ENCODE peak calls at places on chromosomes 5 and 9, in nine cellular contexts. N is fibroblast of lung, E is neural progenitor cell, M is WERI-Rb-1, W is left ventricle myocardium inferior, C is neuronal stem cell, S is endothelial cell of umbilical vein, Z is mammary epithelial cell, P is right atrium auricular region. R is an unnamed sample. For H3K9me3, the result is how much of the 10 kb centered on the place peaks cover.

GRCh38 chr9:97773723-97774122 is 76.6 kb upstream of the XPA start:
- DNase-seq in M (no peak), P (peak), W (peak), N (peak), S (no peak), C (no peak), E (no peak), Z (no peak), R (peak)

GRCh38 chr9:71685394-71685793 is 82.9 kb downstream of the CEMIP2 start:
- DNase-seq in M (no peak), C (no peak), E (no peak), N (no peak), W (no peak), S (peak), P (no peak), Z (peak), R (peak)

GRCh38 chr9:101465330-101465915 is 29.8 kb upstream of the ALDOB start:
- DNase-seq in Z (peak), C (peak), S (peak), M (peak), W (no peak), N (peak), P (no peak), E (peak), R (peak)

GRCh38 chr5:111069839-111070238 is 1.7 kb upstream of the TSLP start:
- DNase-seq in N (peak), C (no peak), W (no peak), S (no peak), P (no peak), M (no peak), Z (no peak), E (no peak), R (no peak)

GRCh38 chr9:72292874-72293607 is 72.0 kb downstream of the ZFAND5 start:
- DNase-seq in S (peak), E (no peak), W (no peak), P (peak), Z (peak), N (peak), C (no peak), M (no peak), R (peak)

GRCh38 chr5:105034335-105034734 is 1471.7 kb upstream of the NUDT12 start:
- DNase-seq in E (no peak), C (no peak), S (no peak), N (peak), P (no peak), Z (no peak), M (no peak), W (no peak), R (no peak)

GRCh38 chr9:16627967-16628366 is 242.5 kb downstream of the BNC2 start:
- DNase-seq in Z (no peak), S (peak), W (peak), M (peak), C (no peak), E (no peak), N (peak), P (peak), R (no peak)

GRCh38 chr5:36041537-36041845 is 25.2 kb downstream of the UGT3A2 start:
- DNase-seq in E (peak), M (peak), Z (no peak), N (no peak), W (no peak), C (no peak), S (no peak), P (no peak), R (peak)

GRCh38 chr5:119031047-119031886 is 39.6 kb upstream of the DMXL1 start:
- DNase-seq in N (no peak), S (no peak), W (no peak), M (no peak), E (no peak), C (no peak), P (no peak), Z (no peak), R (no peak)

GRCh38 chr5:178849316-178849715 is 10.4 kb upstream of the ZNF354B start:
- DNase-seq in E (no peak), W (no peak), Z (no peak), S (no peak), P (no peak), C (no peak), M (no peak), N (no peak), R (no peak)

GRCh38 chr9:114894801-114895433 is 35.5 kb downstream of the TNFSF8 start:
- DNase-seq in M (no peak), S (peak), N (peak), C (no peak), P (no peak), E (no peak), W (no peak), Z (peak), R (peak)

GRCh38 chr5:134132372-134133212 is 18.1 kb downstream of the TCF7 start:
- DNase-seq in Z (no peak), N (no peak), E (no peak), C (no peak), W (peak), S (no peak), P (no peak), M (no peak), R (peak)

GRCh38 chr5:172463031-172463430 is 8.7 kb upstream of the SH3PXD2B start:
- DNase-seq in W (no peak), C (no peak), M (no peak), Z (no peak), E (no peak), N (no peak), P (no peak), S (no peak), R (no peak)

GRCh38 chr9:121156263-121156731 is 45.4 kb downstream of the RAB14 start:
- DNase-seq in P (no peak), M (no peak), E (no peak), N (peak), S (peak), Z (peak), W (no peak), C (no peak), R (no peak)

GRCh38 chr5:72138943-72139467 is 31.7 kb downstream of the MAP1B start:
- DNase-seq in M (no peak), E (no peak), Z (peak), S (no peak), N (peak), C (no peak), P (no peak), W (no peak), R (no peak)

GRCh38 chr5:16776611-16777251 is 159.4 kb downstream of the MYO10 start:
- DNase-seq in Z (no peak), C (no peak), S (no peak), W (no peak), M (no peak), N (peak), P (no peak), E (peak), R (peak)

GRCh38 chr5:148043705-148044104 is 20.1 kb upstream of the SPINK5 start:
- DNase-seq in S (no peak), E (no peak), N (no peak), M (no peak), W (no peak), C (no peak), Z (no peak), P (no peak), R (no peak)

GRCh38 chr5:111004291-111004690 is 67.2 kb upstream of the TSLP start:
- DNase-seq in S (no peak), W (no peak), P (no peak), E (no peak), N (no peak), C (no peak), Z (no peak), M (no peak), R (no peak)

GRCh38 chr5:116650544-116650943 is 75.9 kb upstream of the SEMA6A start:
- DNase-seq in M (no peak), S (no peak), Z (no peak), N (no peak), W (no peak), E (no peak), P (no peak), C (no peak), R (no peak)

GRCh38 chr5:120017523-120017922 is 388.2 kb downstream of the FAM170A start:
- DNase-seq in W (no peak), C (no peak), S (no peak), P (no peak), M (no peak), N (peak), E (no peak), Z (peak), R (no peak)

GRCh38 chr5:171307843-171308452 is 1.1 kb upstream of the TLX3 start:
- DNase-seq in C (no peak), S (no peak), M (no peak), E (peak), N (peak), Z (no peak), P (no peak), W (no peak), R (no peak)

GRCh38 chr5:16265141-16265540 is 85.5 kb upstream of the MARCHF11 start:
- DNase-seq in M (no peak), P (no peak), N (no peak), C (no peak), W (no peak), E (no peak), Z (no peak), S (no peak), R (no peak)

GRCh38 chr9:133280387-133280786 is 5.4 kb upstream of the ABO start:
- DNase-seq in C (no peak), Z (no peak), W (no peak), S (no peak), N (no peak), E (no peak), M (no peak), P (no peak), R (peak)

GRCh38 chr5:173517648-173518047 is 98.8 kb downstream of the BOD1 start:
- DNase-seq in S (no peak), P (no peak), C (no peak), N (no peak), E (peak), M (no peak), W (no peak), Z (no peak), R (no peak)

GRCh38 chr9:93088656-93089015 is 7.4 kb upstream of the CARD19 start:
- DNase-seq in M (no peak), Z (no peak), N (no peak), P (peak), C (no peak), S (no peak), E (no peak), W (no peak), R (no peak)

GRCh38 chr5:159509002-159509660 is 178.8 kb upstream of the IL12B start:
- DNase-seq in P (no peak), S (no peak), M (no peak), E (no peak), Z (no peak), W (no peak), C (no peak), N (no peak), R (no peak)

GRCh38 chr5:149636861-149637246 is 55.6 kb downstream of the ARHGEF37 start:
- DNase-seq in Z (peak), W (no peak), E (peak), M (peak), P (no peak), S (peak), N (peak), C (peak), R (peak)

GRCh38 chr9:129412814-129413536 is 207.9 kb downstream of the C9orf50 start:
- DNase-seq in N (peak), C (no peak), S (peak), M (peak), W (peak), E (peak), Z (peak), P (peak), R (peak)

GRCh38 chr5:57862471-57863282 is 380.1 kb upstream of the ACTBL2 start:
- DNase-seq in N (peak), C (no peak), M (no peak), P (no peak), W (no peak), Z (peak), E (no peak), S (no peak), R (no peak)

GRCh38 chr9:4585135-4585534 is 77.0 kb upstream of the PLPP6 start:
- DNase-seq in M (no peak), P (no peak), C (no peak), W (no peak), E (no peak), N (no peak), S (no peak), Z (no peak), R (no peak)

GRCh38 chr9:100011062-100011681 is 87.6 kb downstream of the ERP44 start:
- DNase-seq in N (peak), W (no peak), M (peak), P (no peak), S (peak), E (peak), C (peak), Z (peak), R (peak)

GRCh38 chr5:153573326-153574033 is 83.0 kb downstream of the GRIA1 start:
- DNase-seq in E (no peak), P (no peak), S (no peak), W (peak), M (no peak), Z (peak), C (no peak), N (no peak), R (no peak)

GRCh38 chr9:123599781-123600180 is 243.8 kb downstream of the CRB2 start:
- DNase-seq in S (no peak), P (no peak), Z (no peak), C (no peak), M (no peak), E (no peak), N (no peak), W (no peak), R (no peak)

GRCh38 chr9:79745752-79746336 is 174.1 kb downstream of the TLE4 start:
- DNase-seq in S (no peak), P (no peak), W (no peak), Z (no peak), M (no peak), N (no peak), E (no peak), C (no peak), R (no peak)

GRCh38 chr9:81665514-81665838 is 23.9 kb downstream of the TLE1 start:
- DNase-seq in C (no peak), S (no peak), W (no peak), Z (no peak), P (no peak), M (no peak), N (peak), E (peak), R (no peak)

GRCh38 chr5:124180523-124181461 is 565.6 kb downstream of the ZNF608 start:
- DNase-seq in S (no peak), P (no peak), E (peak), N (peak), Z (no peak), W (no peak), C (no peak), M (no peak), R (peak)

GRCh38 chr5:34905564-34905963 is 9.7 kb downstream of the RAD1 start:
- DNase-seq in C (no peak), S (peak), W (no peak), Z (no peak), P (no peak), N (peak), E (no peak), M (no peak), R (no peak)

GRCh38 chr9:15354713-15355112 is 47.7 kb upstream of the TTC39B start:
- DNase-seq in W (no peak), C (no peak), P (no peak), M (no peak), E (no peak), S (no peak), Z (no peak), N (no peak), R (peak)

GRCh38 chr9:97564291-97565175 is 63.1 kb downstream of the TMOD1 start:
- DNase-seq in E (peak), W (no peak), N (peak), P (peak), C (no peak), S (peak), M (no peak), Z (peak), R (peak)

DNA sequence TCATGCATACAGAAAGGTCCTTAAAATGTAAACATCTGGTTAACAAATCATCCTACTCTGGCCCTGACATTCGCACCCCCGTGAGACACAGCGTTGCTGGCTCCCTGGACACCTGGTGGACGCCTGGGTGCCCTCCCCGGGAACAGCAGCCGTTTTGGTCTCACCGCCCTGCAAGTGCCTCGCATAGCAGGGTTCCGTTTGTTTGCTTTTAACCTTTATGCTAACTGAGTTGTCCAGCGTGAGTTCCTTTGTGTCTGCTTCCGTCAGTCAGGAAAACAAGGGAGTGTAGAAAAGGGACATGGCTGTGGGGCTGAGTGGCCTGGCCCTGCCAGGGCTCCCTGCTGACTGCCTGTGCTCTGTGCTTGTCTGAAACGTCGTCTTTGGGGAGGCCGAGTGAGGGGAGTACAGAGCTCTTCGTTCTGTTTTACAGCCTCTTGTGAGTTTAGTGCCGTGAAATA is 91.8 kb upstream of the CACNA1B start:
- DNase-seq in P (no peak), S (no peak), N (peak), C (peak), M (no peak), E (peak), W (no peak), Z (no peak), R (no peak)
- H3K27ac ChIP-seq in P (no peak), S (no peak), N (no peak), C (no peak), M (no peak), E (no peak), W (no peak), Z (no peak), R (no peak)

GRCh38 chr5:59341155-59341554 is 552.4 kb downstream of the PDE4D start:
- DNase-seq in M (no peak), N (no peak), E (no peak), W (no peak), P (no peak), S (no peak), C (no peak), Z (no peak), R (no peak)
- H3K9me3 ChIP-seq in M (under half), N (under half), E (under half), W (under half), P (under half), S (under half), C (under half), Z (under half), R (under half)

DNA sequence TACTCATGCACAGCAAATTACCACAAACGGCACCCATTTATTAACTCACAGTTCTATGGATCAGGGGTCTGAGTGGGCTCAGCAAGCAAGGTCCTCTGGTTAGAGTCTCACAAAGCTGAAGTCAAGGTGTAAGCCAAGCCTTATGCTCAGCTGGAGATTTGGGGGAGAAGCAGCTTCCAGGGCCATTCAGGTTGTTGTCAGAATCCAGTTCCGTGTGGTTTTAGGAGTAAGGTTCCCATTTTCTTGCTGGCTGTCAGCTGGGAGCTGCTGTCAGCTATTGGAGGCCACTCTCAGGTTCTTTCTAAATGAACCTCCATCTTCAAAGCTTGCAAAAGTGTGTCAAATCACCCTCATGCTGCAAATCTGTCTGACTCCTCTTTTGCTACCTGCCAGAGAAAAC is 17.7 kb downstream of the FCN2 start:
- DNase-seq in Z (no peak), M (no peak), P (no peak), E (no peak), S (no peak), C (no peak), N (no peak), W (no peak), R (no peak)
- H3K27ac ChIP-seq in Z (no peak), M (no peak), P (no peak), E (no peak), S (no peak), C (no peak), N (no peak), W (peak), R (no peak)

DNA sequence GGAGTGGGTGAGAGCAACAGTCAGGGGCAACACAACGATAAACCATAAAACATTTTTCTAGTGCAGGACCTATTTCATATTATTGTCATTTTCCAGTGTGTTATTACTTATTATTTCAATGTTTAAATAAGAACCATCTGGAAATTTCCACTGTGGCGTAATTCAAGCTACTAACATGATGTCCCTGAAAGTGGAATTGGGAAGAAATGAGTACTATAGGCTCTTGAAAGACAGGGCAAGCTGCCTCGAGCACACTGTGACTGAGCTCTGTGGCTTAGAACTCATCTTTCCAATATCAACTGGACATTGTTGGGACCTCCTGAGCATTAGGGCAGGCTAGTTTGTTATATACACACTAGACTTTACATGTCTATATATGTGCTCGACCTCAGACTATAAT is 182.9 kb upstream of the RIOK2 start:
- DNase-seq in M (no peak), P (no peak), C (no peak), W (no peak), E (no peak), Z (no peak), S (no peak), N (peak), R (no peak)
- H3K9me3 ChIP-seq in M (under half), P (under half), C (under half), W (under half), E (under half), Z (under half), S (under half), N (under half), R (under half)

GRCh38 chr9:35645736-35646582 is 4.8 kb downstream of the SIT1 start:
- DNase-seq in W (no peak), N (no peak), M (peak), Z (peak), S (no peak), C (no peak), P (no peak), E (peak), R (peak)
- H3K27ac ChIP-seq in W (peak), N (peak), M (peak), Z (peak), S (no peak), C (peak), P (peak), E (no peak), R (peak)

GRCh38 chr9:111548623-111549022 is 23.6 kb downstream of the ZNF483 start:
- DNase-seq in M (no peak), Z (no peak), N (no peak), S (no peak), W (no peak), P (no peak), C (no peak), E (no peak), R (no peak)
- H3K9me3 ChIP-seq in M (under half), Z (under half), N (under half), S (under half), W (half or more), P (under half), C (under half), E (half or more), R (under half)

GRCh38 chr5:39430461-39430860 is 5.7 kb upstream of the DAB2 start:
- DNase-seq in E (no peak), P (no peak), M (no peak), W (no peak), S (no peak), C (no peak), Z (no peak), N (no peak), R (no peak)

GRCh38 chr5:39432687-39433086 is 7.9 kb upstream of the DAB2 start:
- DNase-seq in W (no peak), S (no peak), N (no peak), C (no peak), Z (no peak), M (no peak), P (no peak), E (no peak), R (no peak)

GRCh38 chr5:39437469-39437868 is 12.7 kb upstream of the DAB2 start:
- DNase-seq in M (no peak), P (no peak), N (no peak), W (no peak), S (peak), C (no peak), E (no peak), Z (no peak), R (peak)

GRCh38 chr5:39433838-39434237 is 9.1 kb upstream of the DAB2 start:
- DNase-seq in C (no peak), Z (no peak), P (no peak), N (no peak), M (no peak), S (no peak), E (peak), W (no peak), R (no peak)

DNA sequence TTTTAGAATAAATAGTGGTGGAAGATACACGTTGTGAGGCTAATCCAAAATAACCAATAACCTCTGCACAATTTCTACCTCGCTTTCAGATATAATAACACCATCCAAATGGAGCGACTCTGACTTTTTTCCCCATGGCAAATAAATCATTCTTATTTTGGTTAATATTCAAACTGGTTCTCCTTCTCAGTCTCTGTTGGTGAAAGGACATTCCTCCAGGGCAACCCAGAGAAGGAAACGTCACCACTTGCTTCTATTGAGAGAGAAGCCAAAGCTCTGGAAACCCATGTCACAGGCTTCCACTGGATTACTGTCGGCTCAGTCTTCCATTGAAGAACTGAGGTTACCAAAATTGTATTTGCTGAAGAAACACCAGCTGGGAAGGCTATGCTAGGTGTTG is 8.3 kb upstream of the DAB2 start:
- DNase-seq in W (no peak), E (no peak), S (no peak), C (no peak), M (no peak), N (no peak), Z (no peak), P (no peak), R (no peak)
- H3K27ac ChIP-seq in W (no peak), E (no peak), S (no peak), C (no peak), M (no peak), N (no peak), Z (no peak), P (no peak), R (peak)

R was measured in small intestine.